ENCODE peak calls at places on chromosomes 11 and 22, in ten cellular contexts. F is GF-D8, Y is frontal cortex, D is HCEC 1CT, H is heart left ventricle, W is iPS-NIHi11, Z is activated T-cell treated with anti-CD3 and anti-CD28 coated beads for 48 hours, I is non-pigmented ciliary epithelial cell, P is left ventricle myocardium superior, R is left lung. K is an unnamed sample.

GRCh38 chr11:60781286-60782044 is 3.7 kb upstream of the MS4A10 start:
- DNase-seq in F (no peak), Y (no peak), D (no peak), H (no peak), W (no peak), Z (no peak), I (no peak), P (no peak), R (no peak), K (no peak)

GRCh38 chr22:27985323-27986275 is 66.5 kb upstream of the PITPNB start:
- DNase-seq in F (no peak), Y (no peak), D (no peak), H (no peak), W (no peak), Z (no peak), I (no peak), P (no peak), R (no peak), K (no peak)

GRCh38 chr11:1171223-1171984 is 13.7 kb downstream of the MUC5AC start:
- DNase-seq in F (no peak), Y (no peak), D (no peak), H (no peak), W (no peak), Z (no peak), I (no peak), P (no peak), R (no peak), K (no peak)

GRCh38 chr22:40121463-40121862 is 56.3 kb upstream of the TNRC6B start:
- DNase-seq in F (no peak), Y (no peak), D (no peak), H (no peak), W (no peak), Z (no peak), I (no peak), P (no peak), R (no peak), K (no peak)

GRCh38 chr11:41413843-41414242 is 45.6 kb downstream of the LRRC4C start:
- DNase-seq in F (no peak), Y (no peak), D (no peak), H (no peak), W (no peak), Z (no peak), I (no peak), P (no peak), R (no peak), K (no peak)

GRCh38 chr11:118614511-118614910 is 7.1 kb downstream of the PHLDB1 start:
- DNase-seq in F (no peak), Y (no peak), D (no peak), H (no peak), W (no peak), Z (no peak), I (no peak), P (no peak), R (no peak), K (no peak)

GRCh38 chr11:24859801-24860300 is 363.0 kb downstream of the LUZP2 start:
- DNase-seq in F (no peak), Y (no peak), D (no peak), H (no peak), W (peak), Z (no peak), I (no peak), P (no peak), R (no peak), K (no peak)

GRCh38 chr11:66002648-66003225 is 434 bp downstream of the BANF1 start:
- DNase-seq in F (no peak), Y (peak), D (peak), H (no peak), W (no peak), Z (peak), I (no peak), P (no peak), R (peak), K (no peak)

GRCh38 chr11:64924910-64925284 is 408 bp downstream of the PPP2R5B start:
- DNase-seq in F (no peak), Y (peak), D (no peak), H (no peak), W (no peak), Z (no peak), I (no peak), P (no peak), R (no peak), K (no peak)

GRCh38 chr22:47046411-47047065 is 284.1 kb downstream of the TBC1D22A start:
- DNase-seq in F (no peak), Y (no peak), D (no peak), H (no peak), W (no peak), Z (no peak), I (no peak), P (peak), R (peak), K (no peak)

GRCh38 chr11:96465537-96465936 is 75.7 kb downstream of the JRKL start:
- DNase-seq in F (no peak), Y (no peak), D (no peak), H (peak), W (no peak), Z (no peak), I (no peak), P (peak), R (no peak), K (no peak)

GRCh38 chr22:44884968-44885805 is 124.6 kb downstream of the PHF21B start:
- DNase-seq in F (no peak), Y (no peak), D (no peak), H (no peak), W (peak), Z (no peak), I (no peak), P (peak), R (peak), K (peak)

GRCh38 chr11:107123022-107123421 is 104.7 kb upstream of the GUCY1A2 start:
- DNase-seq in F (peak), Y (no peak), D (no peak), H (no peak), W (no peak), Z (no peak), I (no peak), P (no peak), R (no peak), K (no peak)

GRCh38 chr11:102111011-102111786 is 952 bp downstream of the YAP1 start:
- DNase-seq in F (no peak), Y (peak), D (peak), H (peak), W (peak), Z (peak), I (no peak), P (peak), R (peak), K (peak)

GRCh38 chr22:39003165-39003638 is 10.9 kb upstream of the APOBEC3C start:
- DNase-seq in F (peak), Y (peak), D (peak), H (peak), W (peak), Z (peak), I (peak), P (peak), R (peak), K (peak)

GRCh38 chr22:46545041-46545796 is 7.8 kb upstream of the CELSR1 start:
- DNase-seq in F (no peak), Y (no peak), D (peak), H (no peak), W (no peak), Z (no peak), I (no peak), P (no peak), R (no peak), K (no peak)

GRCh38 chr11:117295438-117296137 is 4.4 kb downstream of the BACE1-AS start:
- DNase-seq in F (no peak), Y (no peak), D (no peak), H (no peak), W (no peak), Z (no peak), I (no peak), P (no peak), R (no peak), K (no peak)

GRCh38 chr11:36002196-36002595 is 58.3 kb downstream of the LDLRAD3 start:
- DNase-seq in F (no peak), Y (peak), D (no peak), H (no peak), W (peak), Z (no peak), I (no peak), P (no peak), R (no peak), K (no peak)

GRCh38 chr11:66720223-66720898 is 8.7 kb downstream of the SPTBN2 start:
- DNase-seq in F (no peak), Y (peak), D (peak), H (no peak), W (peak), Z (peak), I (peak), P (no peak), R (peak), K (no peak)

GRCh38 chr11:10379433-10379832 is 74.6 kb downstream of the ADM start:
- DNase-seq in F (no peak), Y (no peak), D (peak), H (no peak), W (no peak), Z (no peak), I (no peak), P (no peak), R (no peak), K (no peak)

GRCh38 chr22:43837666-43838065 is 24.6 kb downstream of the SULT4A1 start:
- DNase-seq in F (no peak), Y (no peak), D (no peak), H (no peak), W (no peak), Z (no peak), I (no peak), P (no peak), R (no peak), K (no peak)

GRCh38 chr22:37164535-37164887 is 14.8 kb upstream of the IL2RB start:
- DNase-seq in F (no peak), Y (no peak), D (no peak), H (no peak), W (no peak), Z (no peak), I (no peak), P (no peak), R (no peak), K (no peak)

GRCh38 chr11:19311306-19312030 is 70.7 kb upstream of the E2F8 start:
- DNase-seq in F (no peak), Y (peak), D (peak), H (peak), W (peak), Z (peak), I (peak), P (peak), R (peak), K (peak)

GRCh38 chr22:46084943-46085830 is 65.1 kb upstream of the PPARA start:
- DNase-seq in F (no peak), Y (no peak), D (peak), H (peak), W (no peak), Z (no peak), I (no peak), P (peak), R (peak), K (peak)

GRCh38 chr11:125624756-125625213 is at the start of gene CHEK1:
- DNase-seq in F (no peak), Y (no peak), D (no peak), H (no peak), W (no peak), Z (no peak), I (no peak), P (no peak), R (no peak), K (no peak)

GRCh38 chr11:1760351-1761109 is 3.2 kb downstream of the CTSD start:
- DNase-seq in F (no peak), Y (peak), D (no peak), H (peak), W (no peak), Z (no peak), I (no peak), P (peak), R (peak), K (peak)

GRCh38 chr11:101436511-101437142 is 147.2 kb downstream of the TRPC6 start:
- DNase-seq in F (peak), Y (no peak), D (peak), H (no peak), W (peak), Z (peak), I (no peak), P (no peak), R (no peak), K (peak)

K was measured in sciatic nerve.